ENCODE peak calls at places on chromosomes 1 and 21, in four cellular contexts. One of them, this sample, is unnamed.
A peak's percentile ranks its signal among the peaks of the same experiment; 100 is the strongest.

GRCh38 chr1:202692959-202693555 is 17.2 kb downstream of the SYT2 start:
- DNase-seq in GM13976: peak; percentile 77
- DNase-seq in CD8-positive, alpha-beta T cell: peak; percentile 63
- DNase-seq in natural killer cell: peak; percentile 55
- DNase-seq in this sample: peak; percentile 76

GRCh38 chr21:34884346-34884929 is 164.7 kb downstream of the RUNX1 start:
- DNase-seq in GM13976: no peak
- DNase-seq in CD8-positive, alpha-beta T cell: no peak
- DNase-seq in natural killer cell: no peak
- DNase-seq in this sample: no peak

GRCh38 chr1:202159534-202160371 is 649 bp downstream of the PTPN7 start:
- DNase-seq in GM13976: peak; percentile 79
- DNase-seq in CD8-positive, alpha-beta T cell: peak; percentile 53
- DNase-seq in natural killer cell: peak; percentile 68
- DNase-seq in this sample: peak; percentile 70

GRCh38 chr1:108653431-108654105 is 7.3 kb downstream of the HENMT1 start:
- DNase-seq in GM13976: no peak
- DNase-seq in CD8-positive, alpha-beta T cell: no peak
- DNase-seq in natural killer cell: no peak
- DNase-seq in this sample: no peak

GRCh38 chr1:157691285-157691920 is 9.2 kb downstream of the FCRL3 start:
- DNase-seq in GM13976: peak; percentile 59
- DNase-seq in CD8-positive, alpha-beta T cell: no peak
- DNase-seq in natural killer cell: no peak
- DNase-seq in this sample: peak; percentile 57

GRCh38 chr1:150477733-150478132 is 9.5 kb upstream of the TARS2 start:
- DNase-seq in GM13976: no peak
- DNase-seq in CD8-positive, alpha-beta T cell: no peak
- DNase-seq in natural killer cell: no peak
- DNase-seq in this sample: no peak

GRCh38 chr1:116529199-116529616 is 41.6 kb downstream of the CD58 start:
- DNase-seq in GM13976: no peak
- DNase-seq in CD8-positive, alpha-beta T cell: no peak
- DNase-seq in natural killer cell: no peak
- DNase-seq in this sample: no peak

GRCh38 chr1:226989081-226989747 is 49.1 kb downstream of the COQ8A start:
- DNase-seq in GM13976: no peak
- DNase-seq in CD8-positive, alpha-beta T cell: no peak
- DNase-seq in natural killer cell: no peak
- DNase-seq in this sample: no peak

GRCh38 chr1:157966034-157966671 is 27.3 kb upstream of the KIRREL1 start:
- DNase-seq in GM13976: no peak
- DNase-seq in CD8-positive, alpha-beta T cell: no peak
- DNase-seq in natural killer cell: no peak
- DNase-seq in this sample: no peak

GRCh38 chr1:198018529-198018928 is 101.4 kb downstream of the LHX9 start:
- DNase-seq in GM13976: no peak
- DNase-seq in CD8-positive, alpha-beta T cell: no peak
- DNase-seq in natural killer cell: no peak
- DNase-seq in this sample: no peak

GRCh38 chr21:16455978-16456377 is 726.2 kb downstream of the USP25 start:
- DNase-seq in GM13976: no peak
- DNase-seq in CD8-positive, alpha-beta T cell: no peak
- DNase-seq in natural killer cell: no peak
- DNase-seq in this sample: no peak

GRCh38 chr1:203395746-203396145 is 44.8 kb upstream of the FMOD start:
- DNase-seq in GM13976: no peak
- DNase-seq in CD8-positive, alpha-beta T cell: no peak
- DNase-seq in natural killer cell: no peak
- DNase-seq in this sample: no peak

GRCh38 chr1:79501153-79501552 is 494.6 kb upstream of the ADGRL4 start:
- DNase-seq in GM13976: no peak
- DNase-seq in CD8-positive, alpha-beta T cell: no peak
- DNase-seq in natural killer cell: no peak
- DNase-seq in this sample: no peak

GRCh38 chr1:154186852-154187501 is 4.9 kb downstream of the TPM3 start:
- DNase-seq in GM13976: no peak
- DNase-seq in CD8-positive, alpha-beta T cell: no peak
- DNase-seq in natural killer cell: no peak
- DNase-seq in this sample: no peak

GRCh38 chr1:10286244-10286643 is 75.9 kb downstream of the KIF1B start:
- DNase-seq in GM13976: no peak
- DNase-seq in CD8-positive, alpha-beta T cell: no peak
- DNase-seq in natural killer cell: no peak
- DNase-seq in this sample: no peak

GRCh38 chr1:77951328-77951727 is 27.5 kb downstream of the FUBP1 start:
- DNase-seq in GM13976: no peak
- DNase-seq in CD8-positive, alpha-beta T cell: no peak
- DNase-seq in natural killer cell: no peak
- DNase-seq in this sample: no peak

GRCh38 chr1:24929091-24929875 is 793 bp downstream of the RUNX3 start:
- DNase-seq in GM13976: no peak
- DNase-seq in CD8-positive, alpha-beta T cell: peak; percentile 81
- DNase-seq in natural killer cell: peak; percentile 68
- DNase-seq in this sample: no peak

GRCh38 chr21:36723371-36723881 is 24.5 kb downstream of the SIM2 start:
- DNase-seq in GM13976: no peak
- DNase-seq in CD8-positive, alpha-beta T cell: no peak
- DNase-seq in natural killer cell: no peak
- DNase-seq in this sample: no peak

GRCh38 chr1:83583351-83584014 is 415.4 kb downstream of the TTLL7 start:
- DNase-seq in GM13976: no peak
- DNase-seq in CD8-positive, alpha-beta T cell: no peak
- DNase-seq in natural killer cell: no peak
- DNase-seq in this sample: no peak
- TF ChIP-seq CTCF in GM13976: no peak
- TF ChIP-seq CTCF in CD8-positive, alpha-beta T cell: no peak
- TF ChIP-seq CTCF in natural killer cell: no peak
- TF ChIP-seq CTCF in this sample: peak; percentile 32

DNA sequence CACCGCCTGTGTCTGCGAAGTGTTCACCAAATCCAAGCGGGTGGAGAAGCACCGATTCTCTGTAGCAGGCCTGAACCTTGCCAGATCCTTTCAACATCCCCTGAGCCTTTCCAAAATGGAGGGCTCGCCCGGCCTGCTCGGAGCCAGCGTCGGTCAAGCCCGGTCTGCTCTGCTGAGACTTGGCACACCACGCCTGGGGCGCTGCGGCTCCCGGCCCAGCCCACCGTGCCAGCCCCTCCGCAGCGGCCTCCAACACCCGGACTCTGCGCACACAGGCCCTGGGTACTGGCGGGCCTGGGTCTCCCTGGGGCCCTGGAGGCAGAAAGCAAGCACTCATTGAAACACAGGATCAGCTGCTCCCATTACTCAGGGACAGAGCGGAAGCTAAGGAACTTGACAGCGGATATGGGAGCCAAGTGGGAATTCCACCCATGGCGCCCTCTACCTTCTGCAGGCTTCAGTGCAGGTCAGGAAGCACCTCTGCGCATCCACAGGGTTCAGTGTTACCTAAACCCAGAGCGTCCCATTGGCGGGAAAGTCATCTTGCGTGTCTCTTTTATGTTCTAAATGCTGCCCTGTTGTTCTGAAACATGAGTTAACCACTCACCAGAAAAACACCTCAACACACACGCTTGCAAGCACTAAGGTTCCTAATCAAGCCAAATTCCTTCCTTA is 159.9 kb downstream of the ZBTB18 start:
- DNase-seq in GM13976: no peak
- DNase-seq in CD8-positive, alpha-beta T cell: no peak
- DNase-seq in natural killer cell: no peak
- DNase-seq in this sample: no peak
- TF ChIP-seq CTCF in GM13976: no peak
- TF ChIP-seq CTCF in CD8-positive, alpha-beta T cell: no peak
- TF ChIP-seq CTCF in natural killer cell: no peak
- TF ChIP-seq CTCF in this sample: no peak

GRCh38 chr1:8133190-8133589 is 107.1 kb upstream of the ERRFI1 start:
- DNase-seq in GM13976: no peak
- DNase-seq in CD8-positive, alpha-beta T cell: no peak
- DNase-seq in natural killer cell: no peak
- DNase-seq in this sample: no peak

GRCh38 chr1:8136766-8137165 is 110.7 kb upstream of the ERRFI1 start:
- DNase-seq in GM13976: no peak
- DNase-seq in CD8-positive, alpha-beta T cell: no peak
- DNase-seq in natural killer cell: no peak
- DNase-seq in this sample: no peak

GRCh38 chr1:8133657-8134430 is 107.7 kb upstream of the ERRFI1 start:
- DNase-seq in GM13976: no peak
- DNase-seq in CD8-positive, alpha-beta T cell: no peak
- DNase-seq in natural killer cell: no peak
- DNase-seq in this sample: no peak

GRCh38 chr1:8135250-8135649 is 109.1 kb upstream of the ERRFI1 start:
- DNase-seq in GM13976: no peak
- DNase-seq in CD8-positive, alpha-beta T cell: no peak
- DNase-seq in natural killer cell: no peak
- DNase-seq in this sample: no peak

GRCh38 chr1:8134546-8135235 is 108.6 kb upstream of the ERRFI1 start:
- DNase-seq in GM13976: no peak
- DNase-seq in CD8-positive, alpha-beta T cell: no peak
- DNase-seq in natural killer cell: no peak
- DNase-seq in this sample: no peak
- TF ChIP-seq CTCF in GM13976: no peak
- TF ChIP-seq CTCF in CD8-positive, alpha-beta T cell: no peak
- TF ChIP-seq CTCF in natural killer cell: no peak
- TF ChIP-seq CTCF in this sample: no peak

DNA sequence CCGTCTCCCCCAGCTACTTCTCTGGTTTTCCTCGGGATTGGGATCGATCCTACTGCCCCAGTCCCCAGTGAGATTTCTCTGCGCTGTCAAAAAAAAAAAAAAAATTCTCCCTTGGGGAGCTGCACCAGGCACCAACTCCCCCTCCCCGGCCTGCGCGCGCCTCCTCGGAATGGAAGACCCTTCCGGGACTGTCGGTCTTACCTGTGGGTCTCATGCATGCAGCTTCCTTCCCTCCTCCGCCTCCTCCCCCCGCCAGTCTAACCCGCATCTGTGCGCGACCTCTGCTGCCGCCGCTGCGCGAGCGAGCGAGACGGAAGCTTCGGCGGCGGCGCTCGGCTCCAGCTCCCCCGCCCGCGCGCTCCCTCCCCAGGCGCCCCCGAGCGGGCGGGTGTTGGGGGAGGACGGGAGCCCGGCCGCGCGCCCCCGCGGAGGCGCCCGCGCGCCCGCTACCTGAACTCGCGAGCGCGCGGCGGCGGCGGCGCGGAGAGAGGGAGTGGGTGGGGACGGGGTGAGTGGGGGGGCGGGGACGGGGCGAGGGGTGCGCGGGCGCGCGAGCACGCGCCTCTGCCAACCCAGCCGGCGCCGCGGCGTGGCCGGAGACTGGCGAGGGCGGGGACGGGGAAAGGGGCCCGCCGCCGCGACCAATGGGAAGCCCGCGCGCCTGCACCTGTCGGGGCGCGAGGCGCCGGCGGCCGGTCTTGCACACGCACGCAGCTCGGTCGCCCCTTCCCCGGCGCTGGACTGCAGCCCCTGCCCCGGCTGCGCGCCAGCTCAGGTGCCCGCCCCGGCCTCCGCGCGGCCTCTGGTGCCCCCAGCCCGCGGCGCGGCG is at the start of gene SUSD4:
- DNase-seq in GM13976: peak; percentile 65
- DNase-seq in CD8-positive, alpha-beta T cell: peak; percentile 78
- DNase-seq in natural killer cell: no peak
- DNase-seq in this sample: peak; percentile 37
- TF ChIP-seq CTCF in GM13976: no peak
- TF ChIP-seq CTCF in CD8-positive, alpha-beta T cell: no peak
- TF ChIP-seq CTCF in natural killer cell: no peak
- TF ChIP-seq CTCF in this sample: no peak

DNA sequence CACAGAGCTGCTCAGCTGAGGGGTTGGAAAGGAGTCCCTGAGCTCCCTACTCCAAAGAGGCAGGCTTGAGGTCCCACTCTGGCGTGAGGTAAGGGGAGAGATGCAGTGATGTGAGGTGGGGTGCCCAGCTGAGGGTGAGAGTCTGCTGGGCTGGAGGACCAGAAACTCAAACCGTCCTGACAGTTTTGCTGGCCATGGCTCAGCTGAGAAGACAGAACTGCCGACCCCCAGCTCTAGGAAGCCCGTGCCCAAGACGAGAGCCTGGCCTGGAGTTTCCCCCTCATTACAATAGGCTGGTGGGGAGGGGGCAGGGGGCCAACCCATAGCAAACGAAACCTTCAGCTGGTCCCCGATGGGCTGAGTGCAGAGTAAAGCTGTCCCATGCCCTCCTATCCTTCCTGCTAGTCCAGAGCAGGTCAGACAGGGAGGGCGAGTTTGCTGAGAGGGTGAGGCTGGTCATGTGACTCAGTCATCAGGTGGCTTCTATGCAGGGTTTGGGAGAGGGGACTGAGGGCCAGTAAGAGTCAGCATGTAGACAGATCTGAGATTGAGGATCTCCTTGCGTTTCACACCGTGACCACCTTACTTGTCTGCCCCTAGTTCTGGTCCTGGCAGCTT is 129.3 kb downstream of the PRDM2 start:
- DNase-seq in GM13976: peak; percentile 20
- DNase-seq in CD8-positive, alpha-beta T cell: no peak
- DNase-seq in natural killer cell: no peak
- DNase-seq in this sample: peak; percentile 5
- TF ChIP-seq CTCF in GM13976: no peak
- TF ChIP-seq CTCF in CD8-positive, alpha-beta T cell: no peak
- TF ChIP-seq CTCF in natural killer cell: no peak
- TF ChIP-seq CTCF in this sample: no peak

DNA sequence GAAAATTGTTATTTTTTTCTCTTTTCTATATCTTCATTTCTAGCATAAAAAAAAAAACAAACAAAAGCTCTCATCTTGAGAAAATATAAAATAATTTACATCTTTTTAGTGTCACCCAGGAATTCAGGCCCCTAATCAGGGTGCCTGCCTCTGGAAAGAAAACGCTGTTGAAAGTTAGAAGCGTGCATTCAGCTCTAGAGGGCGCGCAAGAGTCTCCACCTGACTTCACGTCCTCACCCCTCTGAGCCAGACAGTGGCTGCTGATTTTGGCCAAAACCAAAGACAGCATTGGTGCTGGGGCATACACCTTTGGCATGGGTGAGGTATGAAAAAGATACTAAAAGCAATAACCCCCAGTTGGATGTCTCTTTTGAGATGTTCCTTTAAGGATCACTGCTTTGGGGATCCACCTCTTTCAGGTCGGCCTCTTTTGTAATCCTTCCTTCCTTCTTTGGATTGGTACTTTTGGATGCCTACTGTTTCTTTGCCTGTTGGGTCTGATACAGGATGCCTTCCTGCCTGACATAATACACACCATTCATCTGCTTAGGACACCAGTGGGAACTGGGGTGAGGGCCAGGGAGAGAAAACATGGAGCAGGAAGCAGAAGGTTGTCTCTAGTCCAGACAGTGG is 77.6 kb upstream of the CHRM3 start:
- DNase-seq in GM13976: peak; percentile 4
- DNase-seq in CD8-positive, alpha-beta T cell: no peak
- DNase-seq in natural killer cell: no peak
- DNase-seq in this sample: no peak
- TF ChIP-seq CTCF in GM13976: peak; percentile 47
- TF ChIP-seq CTCF in CD8-positive, alpha-beta T cell: peak; percentile 41
- TF ChIP-seq CTCF in natural killer cell: peak; percentile 24
- TF ChIP-seq CTCF in this sample: peak; percentile 19

DNA sequence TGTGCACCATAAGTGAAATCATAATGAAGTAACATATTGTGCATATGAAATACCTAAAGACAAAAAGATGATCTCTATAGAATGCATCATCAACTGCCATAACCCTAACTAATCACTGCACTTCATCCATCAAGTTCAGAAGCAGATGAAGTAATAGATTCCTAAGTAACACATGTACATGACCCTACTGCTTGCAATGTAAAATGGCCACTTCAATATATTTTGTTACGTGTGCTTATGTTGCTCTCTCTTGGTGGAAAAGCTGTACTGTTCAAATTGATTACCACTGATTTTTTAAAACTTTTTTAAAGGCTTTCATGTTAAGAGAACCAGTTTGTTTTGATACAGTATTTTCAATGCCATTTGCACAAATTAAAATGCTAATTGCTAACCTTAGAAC is 141.8 kb downstream of the TTLL7 start:
- DNase-seq in GM13976: no peak
- DNase-seq in CD8-positive, alpha-beta T cell: no peak
- DNase-seq in natural killer cell: no peak
- DNase-seq in this sample: no peak
- TF ChIP-seq CTCF in GM13976: no peak
- TF ChIP-seq CTCF in CD8-positive, alpha-beta T cell: no peak
- TF ChIP-seq CTCF in natural killer cell: no peak
- TF ChIP-seq CTCF in this sample: peak; percentile 49

This sample was measured in GM10248.